ENCODE peak calls at places on chromosomes 16 and 17, in nine cellular contexts. One of them, this sample, is unnamed.

GRCh38 chr16:55465077-55465896 is 13.7 kb upstream of the MMP2 start:
- DNase-seq in Right ventricle myocardium superior: peak
- DNase-seq in stomach: peak
- DNase-seq in GM03348: peak
- DNase-seq in retina: peak
- DNase-seq in progenitor cell of endocrine pancreas: peak
- DNase-seq in RPMI7951: peak
- DNase-seq in type B pancreatic cell: peak
- DNase-seq in NCI-H1436 treated with DMSO at 0.1 percent for 48 hours: peak
- DNase-seq in this sample: peak

GRCh38 chr17:16442141-16442540 is 26.8 kb downstream of the TRPV2 start:
- DNase-seq in Right ventricle myocardium superior: no peak
- DNase-seq in stomach: no peak
- DNase-seq in GM03348: no peak
- DNase-seq in retina: no peak
- DNase-seq in progenitor cell of endocrine pancreas: no peak
- DNase-seq in RPMI7951: peak
- DNase-seq in type B pancreatic cell: no peak
- DNase-seq in NCI-H1436 treated with DMSO at 0.1 percent for 48 hours: no peak
- DNase-seq in this sample: no peak

GRCh38 chr16:50680907-50681885 is at the start of gene SNX20:
- DNase-seq in Right ventricle myocardium superior: peak
- DNase-seq in stomach: peak
- DNase-seq in GM03348: no peak
- DNase-seq in retina: no peak
- DNase-seq in progenitor cell of endocrine pancreas: no peak
- DNase-seq in RPMI7951: peak
- DNase-seq in type B pancreatic cell: no peak
- DNase-seq in NCI-H1436 treated with DMSO at 0.1 percent for 48 hours: no peak
- DNase-seq in this sample: no peak

GRCh38 chr16:86974120-86974519 is 343.1 kb downstream of the C16orf95 start:
- DNase-seq in Right ventricle myocardium superior: no peak
- DNase-seq in stomach: no peak
- DNase-seq in GM03348: no peak
- DNase-seq in retina: no peak
- DNase-seq in progenitor cell of endocrine pancreas: no peak
- DNase-seq in RPMI7951: no peak
- DNase-seq in type B pancreatic cell: no peak
- DNase-seq in NCI-H1436 treated with DMSO at 0.1 percent for 48 hours: no peak
- DNase-seq in this sample: no peak

GRCh38 chr16:21645261-21645721 is 7.1 kb downstream of the IGSF6 start:
- DNase-seq in Right ventricle myocardium superior: no peak
- DNase-seq in stomach: no peak
- DNase-seq in GM03348: peak
- DNase-seq in retina: no peak
- DNase-seq in progenitor cell of endocrine pancreas: no peak
- DNase-seq in RPMI7951: peak
- DNase-seq in type B pancreatic cell: peak
- DNase-seq in NCI-H1436 treated with DMSO at 0.1 percent for 48 hours: no peak
- DNase-seq in this sample: no peak

GRCh38 chr16:85027968-85028637 is 508 bp downstream of the KIAA0513 start:
- DNase-seq in Right ventricle myocardium superior: peak
- DNase-seq in stomach: no peak
- DNase-seq in GM03348: peak
- DNase-seq in retina: peak
- DNase-seq in progenitor cell of endocrine pancreas: no peak
- DNase-seq in RPMI7951: no peak
- DNase-seq in type B pancreatic cell: no peak
- DNase-seq in NCI-H1436 treated with DMSO at 0.1 percent for 48 hours: no peak
- DNase-seq in this sample: no peak

GRCh38 chr16:54422569-54422978 is 136.0 kb upstream of the IRX3 start:
- DNase-seq in Right ventricle myocardium superior: no peak
- DNase-seq in stomach: no peak
- DNase-seq in GM03348: no peak
- DNase-seq in retina: no peak
- DNase-seq in progenitor cell of endocrine pancreas: no peak
- DNase-seq in RPMI7951: peak
- DNase-seq in type B pancreatic cell: no peak
- DNase-seq in NCI-H1436 treated with DMSO at 0.1 percent for 48 hours: no peak
- DNase-seq in this sample: no peak

GRCh38 chr17:45991341-45991740 is 7.7 kb upstream of the STH start:
- DNase-seq in Right ventricle myocardium superior: no peak
- DNase-seq in stomach: no peak
- DNase-seq in GM03348: no peak
- DNase-seq in retina: no peak
- DNase-seq in progenitor cell of endocrine pancreas: no peak
- DNase-seq in RPMI7951: no peak
- DNase-seq in type B pancreatic cell: no peak
- DNase-seq in NCI-H1436 treated with DMSO at 0.1 percent for 48 hours: no peak
- DNase-seq in this sample: no peak

GRCh38 chr16:13178318-13178717 is 276.9 kb downstream of the SHISA9 start:
- DNase-seq in Right ventricle myocardium superior: no peak
- DNase-seq in stomach: no peak
- DNase-seq in GM03348: no peak
- DNase-seq in retina: no peak
- DNase-seq in progenitor cell of endocrine pancreas: no peak
- DNase-seq in RPMI7951: no peak
- DNase-seq in type B pancreatic cell: no peak
- DNase-seq in NCI-H1436 treated with DMSO at 0.1 percent for 48 hours: no peak
- DNase-seq in this sample: no peak

GRCh38 chr17:17179371-17179827 is 26.7 kb downstream of the PLD6 start:
- DNase-seq in Right ventricle myocardium superior: no peak
- DNase-seq in stomach: no peak
- DNase-seq in GM03348: no peak
- DNase-seq in retina: no peak
- DNase-seq in progenitor cell of endocrine pancreas: no peak
- DNase-seq in RPMI7951: no peak
- DNase-seq in type B pancreatic cell: no peak
- DNase-seq in NCI-H1436 treated with DMSO at 0.1 percent for 48 hours: no peak
- DNase-seq in this sample: no peak

GRCh38 chr16:65394306-65394705 is 272.4 kb upstream of the CDH11 start:
- DNase-seq in Right ventricle myocardium superior: no peak
- DNase-seq in stomach: no peak
- DNase-seq in GM03348: no peak
- DNase-seq in retina: peak
- DNase-seq in progenitor cell of endocrine pancreas: no peak
- DNase-seq in RPMI7951: peak
- DNase-seq in type B pancreatic cell: no peak
- DNase-seq in NCI-H1436 treated with DMSO at 0.1 percent for 48 hours: no peak
- DNase-seq in this sample: no peak

GRCh38 chr17:17749921-17750320 is 68.7 kb downstream of the RAI1 start:
- DNase-seq in Right ventricle myocardium superior: no peak
- DNase-seq in stomach: peak
- DNase-seq in GM03348: no peak
- DNase-seq in retina: peak
- DNase-seq in progenitor cell of endocrine pancreas: peak
- DNase-seq in RPMI7951: peak
- DNase-seq in type B pancreatic cell: no peak
- DNase-seq in NCI-H1436 treated with DMSO at 0.1 percent for 48 hours: peak
- DNase-seq in this sample: no peak

GRCh38 chr17:51435171-51435552 is 174.8 kb downstream of the UTP18 start:
- DNase-seq in Right ventricle myocardium superior: no peak
- DNase-seq in stomach: no peak
- DNase-seq in GM03348: no peak
- DNase-seq in retina: no peak
- DNase-seq in progenitor cell of endocrine pancreas: no peak
- DNase-seq in RPMI7951: no peak
- DNase-seq in type B pancreatic cell: no peak
- DNase-seq in NCI-H1436 treated with DMSO at 0.1 percent for 48 hours: no peak
- DNase-seq in this sample: no peak

This sample was measured in NCI-H510A.